ENCODE peak calls at places on chromosomes 16 and 17, in eight cellular contexts. A is T-helper 17 cell; Z is T-helper 1 cell; F is endothelial cell; O is lung; K is neural crest cell; Y is cardiac septum; S is stimulated activated CD8-positive, alpha-beta memory T cell treated with anti-CD3 and anti-CD28 coated beads, Interleukin-2, amount 100 ng/mL, for 1 hour. U is an unnamed sample.

GRCh38 chr16:78099372-78100161 is at the start of gene WWOX:
- DNase-seq in A (peak), Z (peak), F (peak), O (peak), K (peak), Y (peak), S (peak), U (peak)

GRCh38 chr16:58695368-58695767 is 10.8 kb upstream of the SLC38A7 start:
- DNase-seq in A (no peak), Z (no peak), F (no peak), O (no peak), K (no peak), Y (no peak), S (no peak), U (no peak)

GRCh38 chr16:72219282-72219681 is 47.3 kb upstream of the PMFBP1 start:
- DNase-seq in A (no peak), Z (no peak), F (no peak), O (no peak), K (no peak), Y (no peak), S (no peak), U (no peak)

GRCh38 chr16:47058295-47059086 is 85.0 kb upstream of the DNAJA2 start:
- DNase-seq in A (no peak), Z (no peak), F (no peak), O (no peak), K (no peak), Y (peak), S (no peak), U (no peak)

GRCh38 chr17:82457071-82457789 is 1.3 kb upstream of the NARF start:
- DNase-seq in A (no peak), Z (peak), F (no peak), O (no peak), K (no peak), Y (peak), S (no peak), U (no peak)

GRCh38 chr17:45394913-45395568 is 37.6 kb downstream of the ARHGAP27 start:
- DNase-seq in A (no peak), Z (peak), F (peak), O (peak), K (peak), Y (peak), S (no peak), U (no peak)

GRCh38 chr17:64180089-64180488 is 50.1 kb upstream of the ERN1 start:
- DNase-seq in A (no peak), Z (no peak), F (no peak), O (no peak), K (no peak), Y (no peak), S (no peak), U (no peak)

GRCh38 chr16:53925011-53925410 is 221.1 kb downstream of the FTO start:
- DNase-seq in A (no peak), Z (no peak), F (no peak), O (no peak), K (no peak), Y (no peak), S (no peak), U (no peak)

GRCh38 chr17:72677108-72677507 is 415.4 kb downstream of the SLC39A11 start:
- DNase-seq in A (no peak), Z (no peak), F (no peak), O (no peak), K (no peak), Y (no peak), S (no peak), U (no peak)

GRCh38 chr17:50540485-50541401 is 6.2 kb upstream of the SPATA20 start:
- DNase-seq in A (no peak), Z (no peak), F (no peak), O (no peak), K (no peak), Y (no peak), S (no peak), U (no peak)

GRCh38 chr17:64540118-64540776 is 33.5 kb downstream of the CEP95 start:
- DNase-seq in A (no peak), Z (no peak), F (no peak), O (no peak), K (no peak), Y (no peak), S (no peak), U (no peak)

GRCh38 chr16:78277374-78277773 is 177.9 kb downstream of the WWOX start:
- DNase-seq in A (no peak), Z (no peak), F (no peak), O (no peak), K (no peak), Y (no peak), S (no peak), U (no peak)

GRCh38 chr17:226773-227580 is 45.5 kb upstream of the DOC2B start:
- DNase-seq in A (no peak), Z (no peak), F (no peak), O (no peak), K (no peak), Y (peak), S (no peak), U (no peak)

GRCh38 chr16:22705799-22706198 is 108.2 kb upstream of the HS3ST2 start:
- DNase-seq in A (no peak), Z (no peak), F (no peak), O (no peak), K (no peak), Y (no peak), S (no peak), U (no peak)

GRCh38 chr16:3736116-3736515 is 18.8 kb upstream of the TRAP1 start:
- DNase-seq in A (no peak), Z (no peak), F (no peak), O (no peak), K (no peak), Y (no peak), S (no peak), U (no peak)

GRCh38 chr17:39661044-39661406 is 4.1 kb upstream of the TCAP start:
- DNase-seq in A (no peak), Z (no peak), F (no peak), O (no peak), K (no peak), Y (no peak), S (no peak), U (no peak)

GRCh38 chr17:35022536-35023063 is 40.9 kb downstream of the RFFL start:
- DNase-seq in A (peak), Z (peak), F (peak), O (peak), K (no peak), Y (peak), S (peak), U (peak)

U was measured in esophagus squamous epithelium.